ENCODE peak calls at places on chromosomes 11 and 22, in four cellular contexts. I, C, W and A are unnamed samples.

GRCh38 chr11:113645593-113646349 is 60.3 kb downstream of the TMPRSS5 start:
- DNase-seq in I (no peak), C (no peak), W (no peak), A (no peak)

GRCh38 chr11:95318459-95318858 is 87.5 kb upstream of the SESN3 start:
- DNase-seq in I (no peak), C (no peak), W (no peak), A (no peak)

GRCh38 chr11:123046473-123047264 is 15.3 kb downstream of the HSPA8 start:
- DNase-seq in I (no peak), C (no peak), W (no peak), A (no peak)

GRCh38 chr11:67457453-67457852 is 2.3 kb downstream of the CABP4 start:
- DNase-seq in I (no peak), C (no peak), W (no peak), A (no peak)

GRCh38 chr11:123479048-123479837 is 49.2 kb downstream of the GRAMD1B start:
- DNase-seq in I (no peak), C (peak; percentile 67), W (no peak), A (no peak)

GRCh38 chr22:24011735-24012068 is 598 bp downstream of the CABIN1 start:
- DNase-seq in I (no peak), C (no peak), W (no peak), A (no peak)

GRCh38 chr11:12735262-12735661 is 61.0 kb downstream of the TEAD1 start:
- DNase-seq in I (no peak), C (no peak), W (no peak), A (no peak)

GRCh38 chr22:46593211-46593676 is 26.9 kb upstream of the GRAMD4 start:
- DNase-seq in I (no peak), C (no peak), W (no peak), A (no peak)

GRCh38 chr11:22703561-22703960 is 37.1 kb downstream of the GAS2 start:
- DNase-seq in I (no peak), C (no peak), W (peak; percentile 83), A (no peak)

GRCh38 chr11:58994171-58994570 is 54.9 kb downstream of the GLYATL1 start:
- DNase-seq in I (no peak), C (no peak), W (no peak), A (no peak)

GRCh38 chr11:58999291-58999680 is 60.0 kb downstream of the GLYATL1 start:
- DNase-seq in I (no peak), C (no peak), W (no peak), A (no peak)

GRCh38 chr11:58998480-58999290 is 59.4 kb downstream of the GLYATL1 start:
- DNase-seq in I (no peak), C (no peak), W (no peak), A (no peak)

DNA sequence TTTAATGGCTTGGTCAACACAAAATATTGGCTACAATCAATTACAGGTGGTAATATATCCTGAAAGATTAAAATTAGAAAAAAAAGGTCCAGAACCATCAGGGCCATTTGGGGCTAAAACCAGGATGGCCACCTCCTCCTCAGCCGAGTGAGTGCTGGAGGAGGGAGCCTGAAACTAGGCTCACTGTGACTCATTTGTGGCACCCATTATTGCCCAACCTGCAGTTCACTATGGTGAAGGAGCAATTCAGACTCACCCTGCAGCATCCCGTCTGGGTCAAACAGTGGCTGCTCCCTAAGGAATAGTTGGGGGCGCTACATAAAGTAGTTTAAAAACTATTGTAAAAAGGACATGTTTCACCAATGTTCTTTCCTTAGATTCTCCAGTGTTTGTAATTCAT is 60.7 kb downstream of the GLYATL1 start:
- DNase-seq in I (no peak), C (no peak), W (no peak), A (no peak)
- TF ChIP-seq SUZ12 in I (no peak), C (no peak), W (no peak), A (no peak)

GRCh38 chr22:48080304-48081165 is 1318.1 kb downstream of the TBC1D22A start:
- DNase-seq in I (no peak), C (no peak), W (no peak), A (no peak)

GRCh38 chr22:48077699-48078098 is 1315.2 kb downstream of the TBC1D22A start:
- DNase-seq in I (no peak), C (no peak), W (no peak), A (no peak)

GRCh38 chr22:48081281-48081680 is 1318.8 kb downstream of the TBC1D22A start:
- DNase-seq in I (no peak), C (no peak), W (no peak), A (no peak)

GRCh38 chr22:48082284-48082683 is 1319.8 kb downstream of the TBC1D22A start:
- DNase-seq in I (no peak), C (no peak), W (no peak), A (no peak)

DNA sequence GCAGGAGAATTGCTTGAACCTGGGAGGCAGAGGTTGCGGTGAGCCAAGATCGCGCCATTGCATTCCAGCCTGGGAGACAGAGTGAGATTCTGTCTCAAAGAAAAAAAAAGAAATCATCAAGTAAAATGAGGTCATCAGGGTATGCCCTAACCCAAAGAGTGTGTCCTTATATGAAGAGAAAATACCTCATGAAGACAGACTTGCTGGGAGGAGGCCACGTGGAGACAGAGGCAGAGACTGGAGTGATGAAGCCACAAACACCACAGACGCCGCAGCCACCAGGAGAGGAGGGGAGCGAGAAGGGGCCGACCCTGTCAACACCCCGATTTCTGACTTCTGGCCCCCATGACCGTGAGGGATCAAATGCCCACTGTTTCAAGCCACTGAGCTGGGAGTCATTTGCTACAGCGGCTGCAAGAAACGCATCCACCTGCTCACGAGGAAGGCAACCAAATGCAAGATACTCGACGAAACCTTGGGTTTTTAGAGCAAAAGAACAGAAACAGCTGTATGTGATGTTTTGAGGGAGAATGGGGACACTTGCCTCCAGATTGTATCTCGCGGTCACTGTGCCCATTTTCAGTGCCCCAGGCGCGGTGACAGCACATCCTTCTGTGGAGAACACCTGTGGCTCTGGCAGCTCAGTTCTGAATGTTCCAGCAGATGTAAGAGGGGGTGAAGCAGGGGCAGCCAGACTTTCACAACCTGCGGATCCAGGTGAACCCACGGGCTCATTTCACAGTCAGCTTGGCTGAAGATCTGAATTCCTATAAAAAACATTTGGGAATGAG is 1317.2 kb downstream of the TBC1D22A start:
- DNase-seq in I (no peak), C (no peak), W (no peak), A (no peak)
- H3K9me3 ChIP-seq in I (peaks cover 3% of the 10 kb centered on the region), C (no peaks in the 10 kb centered on the region), W (no peaks in the 10 kb centered on the region), A (no peaks in the 10 kb centered on the region)

GRCh38 chr22:25582946-25583345 is 18.5 kb downstream of the GRK3 start:
- DNase-seq in I (no peak), C (no peak), W (peak; percentile 2), A (no peak)
- TF ChIP-seq SUZ12 in I (no peak), C (no peak), W (no peak), A (no peak)

DNA sequence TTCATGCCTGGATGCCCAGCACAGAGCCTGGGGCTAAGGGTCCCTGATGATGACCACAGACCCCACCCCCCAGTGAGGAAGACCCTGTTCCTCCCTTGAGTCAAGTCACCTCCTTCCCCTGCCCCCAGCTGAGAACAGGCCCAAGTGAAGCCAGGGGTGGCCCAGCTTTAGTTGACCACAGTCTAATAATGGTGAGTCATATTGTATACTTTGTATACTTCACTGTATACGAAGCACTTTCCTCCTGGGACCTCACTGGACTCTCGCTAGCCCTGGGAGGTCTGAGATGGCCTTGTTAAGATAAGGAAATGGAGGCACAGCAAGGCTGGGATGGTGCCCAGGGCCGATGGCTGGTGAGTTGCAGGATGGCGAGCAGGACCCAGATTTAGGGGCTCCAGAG is 3.7 kb upstream of the FLRT1 start:
- DNase-seq in I (no peak), C (no peak), W (no peak), A (no peak)
- H3K9me3 ChIP-seq in I (no peaks in the 10 kb centered on the region), C (no peaks in the 10 kb centered on the region), W (no peaks in the 10 kb centered on the region), A (no peaks in the 10 kb centered on the region)

GRCh38 chr11:79939111-79939510 is 498.3 kb upstream of the TENM4 start:
- DNase-seq in I (no peak), C (no peak), W (no peak), A (no peak)
- TF ChIP-seq SUZ12 in I (no peak), C (no peak), W (no peak), A (no peak)

DNA sequence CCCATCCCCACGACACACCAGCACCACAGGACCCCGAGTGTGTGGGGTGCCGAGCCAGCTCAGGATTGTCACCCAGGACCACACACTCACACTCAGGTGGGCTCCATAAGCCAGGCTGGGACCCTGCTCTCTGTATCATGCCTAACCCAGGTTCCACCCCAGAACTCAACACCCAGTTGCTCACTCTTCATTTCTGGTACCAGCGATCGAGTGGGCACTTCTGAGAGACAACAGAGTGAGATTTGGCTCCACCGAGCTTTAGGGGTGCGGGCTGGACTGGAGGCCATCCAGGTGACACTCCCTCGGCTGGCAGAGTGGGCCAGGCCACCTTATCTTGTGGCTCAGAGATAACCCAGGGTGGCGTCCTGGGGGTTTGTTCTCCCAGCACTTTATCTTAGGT is 1323.8 kb downstream of the BRD1 start:
- DNase-seq in I (no peak), C (no peak), W (no peak), A (no peak)
- H3K9me3 ChIP-seq in I (no peaks in the 10 kb centered on the region), C (no peaks in the 10 kb centered on the region), W (no peaks in the 10 kb centered on the region), A (no peaks in the 10 kb centered on the region)